ENCODE peak calls at places on chromosomes 2 and 18, in ten cellular contexts. C is A549; J is iris pigment epithelial cell; E is NCI-H1092 treated with DMSO at 0.1 percent for 48 hours; S is stimulated activated CD4-positive, alpha-beta T cell treated with anti-CD3 and anti-CD28 coated beads, Interleukin-4, amount 100 ng/mL, for 48 hours; U is caudate nucleus; B is psoas muscle; L is AG08396; O is COLO829; Q is CD8-positive, alpha-beta memory T cell. Y is an unnamed sample.

GRCh38 chr2:183243760-183244159 is 119.5 kb downstream of the NUP35 start:
- DNase-seq in C (no peak), J (no peak), E (no peak), S (no peak), U (no peak), B (no peak), L (no peak), O (peak), Q (no peak), Y (no peak)

GRCh38 chr18:56869189-56869777 is 218.1 kb downstream of the WDR7 start:
- DNase-seq in C (peak), J (peak), E (peak), S (no peak), U (no peak), B (no peak), L (peak), O (no peak), Q (no peak), Y (peak)

GRCh38 chr2:14363976-14364375 is 268.5 kb upstream of the LRATD1 start:
- DNase-seq in C (no peak), J (no peak), E (no peak), S (no peak), U (no peak), B (no peak), L (no peak), O (no peak), Q (no peak), Y (no peak)

GRCh38 chr2:1940660-1941059 is 196.3 kb upstream of the PXDN start:
- DNase-seq in C (no peak), J (peak), E (no peak), S (no peak), U (no peak), B (no peak), L (no peak), O (no peak), Q (no peak), Y (no peak)

GRCh38 chr2:14558382-14558919 is 74.1 kb upstream of the LRATD1 start:
- DNase-seq in C (no peak), J (no peak), E (no peak), S (no peak), U (no peak), B (no peak), L (no peak), O (no peak), Q (no peak), Y (no peak)

GRCh38 chr18:31581498-31582197 is 10.0 kb upstream of the TTR start:
- DNase-seq in C (no peak), J (peak), E (no peak), S (no peak), U (no peak), B (no peak), L (no peak), O (peak), Q (no peak), Y (peak)

GRCh38 chr2:100213595-100213994 is 71.2 kb upstream of the AFF3 start:
- DNase-seq in C (no peak), J (no peak), E (no peak), S (no peak), U (no peak), B (peak), L (no peak), O (no peak), Q (no peak), Y (no peak)

GRCh38 chr2:179096090-179096489 is 46.2 kb upstream of the CCDC141 start:
- DNase-seq in C (no peak), J (no peak), E (no peak), S (no peak), U (no peak), B (no peak), L (no peak), O (no peak), Q (peak), Y (no peak)

GRCh38 chr18:74963820-74964446 is 245.0 kb downstream of the PTGR3 start:
- DNase-seq in C (no peak), J (peak), E (peak), S (no peak), U (peak), B (no peak), L (peak), O (peak), Q (no peak), Y (peak)

GRCh38 chr2:130336877-130337734 is 5.6 kb upstream of the IMP4 start:
- DNase-seq in C (peak), J (peak), E (peak), S (peak), U (peak), B (peak), L (peak), O (no peak), Q (peak), Y (peak)

GRCh38 chr18:73690222-73690621 is 457.4 kb downstream of the FBXO15 start:
- DNase-seq in C (no peak), J (no peak), E (peak), S (no peak), U (no peak), B (no peak), L (no peak), O (no peak), Q (no peak), Y (no peak)

GRCh38 chr2:203533696-203534471 is 1.2 kb downstream of the RAPH1 start:
- DNase-seq in C (peak), J (peak), E (no peak), S (no peak), U (peak), B (no peak), L (peak), O (peak), Q (peak), Y (peak)

GRCh38 chr2:16046649-16047048 is 106.3 kb downstream of the MYCN start:
- DNase-seq in C (no peak), J (no peak), E (no peak), S (no peak), U (no peak), B (no peak), L (no peak), O (no peak), Q (no peak), Y (no peak)

GRCh38 chr2:121530210-121530562 is 494 bp upstream of the RNU4ATAC start:
- DNase-seq in C (peak), J (peak), E (peak), S (no peak), U (peak), B (peak), L (no peak), O (no peak), Q (no peak), Y (peak)

GRCh38 chr2:217466104-217466503 is 536.7 kb downstream of the TNS1 start:
- DNase-seq in C (no peak), J (no peak), E (no peak), S (no peak), U (no peak), B (no peak), L (no peak), O (no peak), Q (no peak), Y (no peak)

GRCh38 chr18:58069104-58069503 is 25.1 kb downstream of the NEDD4L start:
- DNase-seq in C (no peak), J (no peak), E (no peak), S (no peak), U (no peak), B (no peak), L (no peak), O (no peak), Q (no peak), Y (no peak)

GRCh38 chr2:133192028-133192427 is 376.2 kb downstream of the NCKAP5 start:
- DNase-seq in C (no peak), J (no peak), E (no peak), S (no peak), U (no peak), B (no peak), L (no peak), O (no peak), Q (no peak), Y (no peak)

Y was measured in foreskin melanocyte.